ENCODE peak calls at places on chromosomes 6 and 20, in four cellular contexts. One of them, this sample, is unnamed.

GRCh38 chr20:36528176-36528874 is 13.0 kb upstream of the MYL9 start:
- DNase-seq in GM13976: peak
- DNase-seq in uterus: no peak
- DNase-seq in BJ: no peak
- DNase-seq in this sample: no peak

GRCh38 chr20:31862157-31862470 is 8.2 kb downstream of the DUSP15 start:
- DNase-seq in GM13976: no peak
- DNase-seq in uterus: no peak
- DNase-seq in BJ: no peak
- DNase-seq in this sample: no peak

GRCh38 chr6:14867807-14868206 is 378.1 kb upstream of the JARID2 start:
- DNase-seq in GM13976: no peak
- DNase-seq in uterus: no peak
- DNase-seq in BJ: no peak
- DNase-seq in this sample: no peak

GRCh38 chr6:112253842-112254816 is at the start of gene LAMA4:
- DNase-seq in BJ: no peak
- DNase-seq in GM13976: peak
- DNase-seq in uterus: peak
- DNase-seq in this sample: no peak

GRCh38 chr6:37106554-37106953 is 63.4 kb upstream of the PIM1 start:
- DNase-seq in GM13976: no peak
- DNase-seq in BJ: no peak
- DNase-seq in uterus: no peak
- DNase-seq in this sample: no peak

GRCh38 chr6:135451617-135452190 is 45.8 kb downstream of the AHI1 start:
- DNase-seq in uterus: no peak
- DNase-seq in GM13976: no peak
- DNase-seq in BJ: no peak
- DNase-seq in this sample: peak

GRCh38 chr6:7909323-7910276 is 988 bp downstream of the TXNDC5 start:
- DNase-seq in uterus: peak
- DNase-seq in BJ: no peak
- DNase-seq in GM13976: peak
- DNase-seq in this sample: no peak

GRCh38 chr6:142863981-142864380 is 81.0 kb downstream of the HIVEP2 start:
- DNase-seq in BJ: no peak
- DNase-seq in GM13976: no peak
- DNase-seq in uterus: no peak
- DNase-seq in this sample: no peak

GRCh38 chr20:58745391-58745790 is 52.8 kb downstream of the NPEPL1 start:
- DNase-seq in BJ: no peak
- DNase-seq in uterus: no peak
- DNase-seq in GM13976: no peak
- DNase-seq in this sample: no peak

GRCh38 chr6:43436577-43437282 is 9.4 kb downstream of the ABCC10 start:
- DNase-seq in GM13976: no peak
- DNase-seq in uterus: no peak
- DNase-seq in BJ: peak
- DNase-seq in this sample: peak

GRCh38 chr6:106213660-106214276 is 111.8 kb downstream of the ATG5 start:
- DNase-seq in uterus: no peak
- DNase-seq in GM13976: no peak
- DNase-seq in BJ: no peak
- DNase-seq in this sample: no peak

GRCh38 chr6:83637953-83638352 is 70.9 kb downstream of the SNAP91 start:
- DNase-seq in BJ: no peak
- DNase-seq in GM13976: no peak
- DNase-seq in uterus: no peak
- DNase-seq in this sample: no peak

GRCh38 chr20:54292186-54292585 is 84.3 kb downstream of the PFDN4 start:
- DNase-seq in BJ: no peak
- DNase-seq in GM13976: no peak
- DNase-seq in uterus: no peak
- DNase-seq in this sample: peak

GRCh38 chr6:158506577-158506976 is 53.3 kb upstream of the TMEM181 start:
- DNase-seq in uterus: no peak
- DNase-seq in GM13976: no peak
- DNase-seq in BJ: no peak
- DNase-seq in this sample: no peak

GRCh38 chr20:34410331-34410730 is 47.3 kb downstream of the ITCH start:
- DNase-seq in uterus: no peak
- DNase-seq in GM13976: no peak
- DNase-seq in BJ: peak
- DNase-seq in this sample: peak

DNA sequence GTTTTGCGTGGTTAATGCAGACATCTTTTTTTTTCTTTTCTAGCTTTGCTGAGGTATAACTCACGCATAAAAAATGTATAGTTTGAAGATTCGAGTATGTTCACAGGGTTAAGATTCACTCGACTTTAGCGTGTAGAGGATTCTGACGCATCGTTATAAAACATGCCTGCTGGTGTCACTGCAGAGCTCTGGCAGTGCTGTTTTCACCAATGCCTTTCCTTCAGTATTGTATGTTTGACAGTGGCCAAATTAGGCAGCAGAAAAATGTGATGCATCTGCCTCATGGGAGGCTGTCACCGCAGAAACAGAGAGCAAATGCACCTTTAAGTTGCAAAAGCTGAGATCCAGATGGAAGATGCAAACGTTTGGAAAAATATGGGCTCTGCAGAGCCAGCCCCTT is 18.0 kb upstream of the SIRPB2 start:
- DNase-seq in GM13976: peak
- DNase-seq in BJ: no peak
- DNase-seq in uterus: no peak
- DNase-seq in this sample: no peak
- TF ChIP-seq CTCF in GM13976: peak
- TF ChIP-seq CTCF in BJ: peak
- TF ChIP-seq CTCF in uterus: no peak
- TF ChIP-seq CTCF in this sample: peak

DNA sequence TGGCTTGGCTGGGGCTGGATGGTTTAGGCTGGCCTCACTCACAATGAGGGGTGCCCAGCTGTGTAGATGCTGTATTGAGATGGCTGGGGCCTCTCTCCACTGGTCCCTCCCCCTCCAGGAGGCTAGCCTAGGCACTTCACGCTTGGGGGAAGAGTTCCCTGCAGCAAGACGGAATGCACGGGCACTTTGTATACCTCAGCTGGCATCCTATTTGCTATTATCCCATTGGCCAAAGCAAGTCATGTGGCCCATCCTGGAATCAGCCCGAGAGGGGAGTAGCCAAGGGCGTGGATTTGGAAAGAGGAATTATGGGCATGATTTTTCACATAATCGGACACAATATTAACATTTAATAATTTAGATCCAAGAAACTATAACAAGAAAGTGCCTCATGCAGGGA is 64.3 kb downstream of the ISM1 start:
- DNase-seq in GM13976: no peak
- DNase-seq in BJ: no peak
- DNase-seq in uterus: no peak
- DNase-seq in this sample: no peak
- TF ChIP-seq CTCF in GM13976: no peak
- TF ChIP-seq CTCF in BJ: no peak
- TF ChIP-seq CTCF in uterus: no peak
- TF ChIP-seq CTCF in this sample: no peak

GRCh38 chr20:46129955-46130481 is 11.9 kb downstream of the CD40 start:
- DNase-seq in GM13976: peak
- DNase-seq in uterus: no peak
- DNase-seq in BJ: no peak
- DNase-seq in this sample: no peak
- TF ChIP-seq CTCF in GM13976: no peak
- TF ChIP-seq CTCF in uterus: no peak
- TF ChIP-seq CTCF in BJ: no peak
- TF ChIP-seq CTCF in this sample: no peak

GRCh38 chr20:62400541-62400940 is 6.5 kb downstream of the CABLES2 start:
- DNase-seq in BJ: no peak
- DNase-seq in uterus: no peak
- DNase-seq in GM13976: no peak
- DNase-seq in this sample: no peak

GRCh38 chr20:62403331-62403730 is 3.8 kb downstream of the CABLES2 start:
- DNase-seq in uterus: no peak
- DNase-seq in BJ: no peak
- DNase-seq in GM13976: no peak
- DNase-seq in this sample: no peak

GRCh38 chr20:62402456-62402855 is 4.6 kb downstream of the CABLES2 start:
- DNase-seq in uterus: no peak
- DNase-seq in BJ: no peak
- DNase-seq in GM13976: no peak
- DNase-seq in this sample: no peak

GRCh38 chr20:62400021-62400420 is 7.1 kb downstream of the CABLES2 start:
- DNase-seq in BJ: no peak
- DNase-seq in uterus: no peak
- DNase-seq in GM13976: no peak
- DNase-seq in this sample: no peak

DNA sequence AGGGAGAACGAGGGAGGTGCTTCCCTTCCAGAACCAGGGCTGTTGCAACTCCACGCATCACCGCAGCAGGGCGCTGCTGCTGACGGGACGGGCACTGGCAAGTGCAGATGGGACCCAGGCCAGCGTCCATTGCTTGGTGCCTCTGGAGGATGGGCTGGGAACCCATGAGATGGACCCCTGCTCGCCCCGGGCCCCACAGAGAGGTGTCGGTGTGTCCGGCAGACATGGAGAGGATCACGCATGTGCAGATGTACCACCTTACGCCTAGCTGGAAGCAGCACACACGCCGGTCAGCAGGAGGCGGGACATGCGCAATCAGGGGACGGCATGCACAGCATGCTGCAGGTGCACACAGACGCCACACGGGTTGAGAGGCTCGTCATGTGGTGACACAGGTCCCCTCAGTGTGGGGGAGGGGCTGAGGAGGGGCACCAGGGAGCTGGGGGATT is 5.7 kb downstream of the CABLES2 start:
- DNase-seq in uterus: no peak
- DNase-seq in GM13976: no peak
- DNase-seq in BJ: no peak
- DNase-seq in this sample: no peak
- TF ChIP-seq CTCF in uterus: no peak
- TF ChIP-seq CTCF in GM13976: peak
- TF ChIP-seq CTCF in BJ: peak
- TF ChIP-seq CTCF in this sample: no peak

GRCh38 chr6:50143011-50143719 is 93.4 kb upstream of the DEFB112 start:
- DNase-seq in GM13976: no peak
- DNase-seq in BJ: no peak
- DNase-seq in uterus: no peak
- DNase-seq in this sample: no peak
- TF ChIP-seq CTCF in GM13976: no peak
- TF ChIP-seq CTCF in BJ: no peak
- TF ChIP-seq CTCF in uterus: no peak
- TF ChIP-seq CTCF in this sample: no peak

GRCh38 chr6:105136433-105137350 is 43.1 kb downstream of the POPDC3 start:
- DNase-seq in BJ: no peak
- DNase-seq in uterus: peak
- DNase-seq in GM13976: peak
- DNase-seq in this sample: no peak
- TF ChIP-seq CTCF in BJ: peak
- TF ChIP-seq CTCF in uterus: peak
- TF ChIP-seq CTCF in GM13976: no peak
- TF ChIP-seq CTCF in this sample: no peak

GRCh38 chr20:46332373-46333135 is 24.3 kb upstream of the CDH22 start:
- DNase-seq in GM13976: no peak
- DNase-seq in BJ: no peak
- DNase-seq in uterus: no peak
- DNase-seq in this sample: no peak
- TF ChIP-seq CTCF in GM13976: no peak
- TF ChIP-seq CTCF in BJ: no peak
- TF ChIP-seq CTCF in uterus: no peak
- TF ChIP-seq CTCF in this sample: no peak

This sample was measured in HFF-Myc.